ENCODE peak calls at places on chromosome 20, in five cellular contexts. P, B, R, F and N are unnamed samples.

GRCh38 chr20:51594206-51594998 is 51.9 kb upstream of the NFATC2 start:
- DNase-seq in P (no peak), B (no peak), R (no peak), F (no peak), N (no peak)

GRCh38 chr20:8454137-8454712 is 322.2 kb downstream of the PLCB1 start:
- DNase-seq in P (peak), B (peak), R (peak), F (no peak), N (peak)

GRCh38 chr20:10414982-10415650 is 18.9 kb downstream of the MKKS start:
- DNase-seq in P (peak), B (no peak), R (no peak), F (no peak), N (no peak)

GRCh38 chr20:1632228-1632577 is 12.4 kb upstream of the SIRPB1 start:
- DNase-seq in P (no peak), B (no peak), R (no peak), F (no peak), N (no peak)

GRCh38 chr20:60049601-60050000 is 91.4 kb downstream of the CDH26 start:
- DNase-seq in P (no peak), B (no peak), R (no peak), F (no peak), N (no peak)

GRCh38 chr20:25676164-25676809 is 20.4 kb downstream of the ZNF337 start:
- DNase-seq in P (peak), B (peak), R (no peak), F (no peak), N (no peak)

GRCh38 chr20:41734506-41734945 is 116.3 kb upstream of the CHD6 start:
- DNase-seq in P (peak), B (peak), R (no peak), F (peak), N (peak)

GRCh38 chr20:38075161-38075998 is 41.8 kb downstream of the RPRD1B start:
- DNase-seq in P (no peak), B (peak), R (no peak), F (no peak), N (no peak)

GRCh38 chr20:46709459-46710148 is at the start of gene SLC2A10:
- DNase-seq in P (no peak), B (peak), R (no peak), F (peak), N (peak)

GRCh38 chr20:46717818-46718541 is 8.5 kb downstream of the SLC2A10 start:
- DNase-seq in P (no peak), B (no peak), R (no peak), F (no peak), N (no peak)

GRCh38 chr20:58223358-58223941 is 5.0 kb downstream of the ANKRD60 start:
- DNase-seq in P (no peak), B (no peak), R (no peak), F (no peak), N (no peak)

GRCh38 chr20:20525756-20526155 is 157.9 kb downstream of the INSM1 start:
- DNase-seq in P (no peak), B (no peak), R (no peak), F (no peak), N (no peak)

GRCh38 chr20:19495905-19496703 is 262.0 kb upstream of the RIN2 start:
- DNase-seq in P (no peak), B (no peak), R (no peak), F (no peak), N (no peak)
- TF ChIP-seq SMC3 in P (no peak), B (no peak), R (no peak), F (no peak), N (no peak)

GRCh38 chr20:12241065-12241464 is 323.4 kb downstream of the BTBD3 start:
- DNase-seq in P (no peak), B (no peak), R (no peak), F (no peak), N (no peak)

GRCh38 chr20:12237772-12238171 is 320.1 kb downstream of the BTBD3 start:
- DNase-seq in P (no peak), B (no peak), R (no peak), F (no peak), N (no peak)

DNA sequence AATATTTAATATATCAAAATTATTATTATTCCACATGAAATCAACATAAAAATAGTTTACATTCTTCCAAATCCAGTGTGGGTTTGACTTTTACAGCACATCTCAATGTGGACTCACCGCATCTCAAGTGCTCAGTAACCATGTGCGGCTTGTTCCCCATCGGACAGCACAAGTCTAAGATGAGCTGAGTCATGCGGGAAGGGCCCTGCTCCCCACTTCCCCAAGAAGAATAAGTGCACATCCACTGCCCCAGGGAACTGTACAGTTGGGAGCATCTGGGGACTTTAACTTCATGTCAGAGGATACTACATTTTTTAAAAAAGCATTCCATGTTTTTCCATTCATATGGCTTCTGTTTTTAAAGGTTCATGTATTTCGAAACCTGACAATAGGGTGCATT is 325.6 kb downstream of the BTBD3 start:
- DNase-seq in P (no peak), B (no peak), R (no peak), F (no peak), N (no peak)
- TF ChIP-seq CHD2 in P (no peak), B (no peak), R (no peak), F (no peak), N (no peak)

GRCh38 chr20:57078101-57078500 is 188.3 kb downstream of the BMP7 start:
- DNase-seq in P (no peak), B (no peak), R (no peak), F (no peak), N (no peak)

GRCh38 chr20:57076202-57076651 is 190.2 kb downstream of the BMP7 start:
- DNase-seq in P (peak), B (peak), R (no peak), F (no peak), N (no peak)

GRCh38 chr20:57079016-57080005 is 187.1 kb downstream of the BMP7 start:
- DNase-seq in P (no peak), B (no peak), R (no peak), F (no peak), N (no peak)

GRCh38 chr20:57075181-57075580 is 191.3 kb downstream of the BMP7 start:
- DNase-seq in P (no peak), B (no peak), R (no peak), F (no peak), N (no peak)

GRCh38 chr20:57076951-57077350 is 189.5 kb downstream of the BMP7 start:
- DNase-seq in P (no peak), B (no peak), R (no peak), F (no peak), N (no peak)
- TF ChIP-seq EP300 in P (no peak), B (no peak), R (no peak), F (no peak), N (no peak)

DNA sequence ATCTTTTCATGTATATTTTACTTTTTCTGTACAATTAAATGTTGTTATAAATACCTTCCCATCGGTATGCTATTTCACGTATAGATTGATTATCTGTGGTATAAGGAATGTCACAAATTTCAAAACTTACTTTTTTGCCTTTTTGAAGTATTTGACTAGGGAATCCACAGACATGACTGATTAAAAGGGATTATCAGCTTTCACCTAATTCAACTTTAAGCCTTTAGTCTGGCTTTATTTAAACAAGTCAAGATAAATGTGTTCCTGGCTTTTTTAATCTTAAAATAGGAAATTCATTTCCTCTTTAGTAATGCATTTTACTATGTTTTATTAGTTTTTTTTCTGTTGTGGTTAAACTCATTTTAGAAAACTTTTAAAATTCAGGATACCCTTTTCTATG is 160.0 kb downstream of the MACROD2 start:
- DNase-seq in P (no peak), B (no peak), R (no peak), F (no peak), N (no peak)
- TF ChIP-seq SMC3 in P (no peak), B (no peak), R (no peak), F (no peak), N (no peak)

DNA sequence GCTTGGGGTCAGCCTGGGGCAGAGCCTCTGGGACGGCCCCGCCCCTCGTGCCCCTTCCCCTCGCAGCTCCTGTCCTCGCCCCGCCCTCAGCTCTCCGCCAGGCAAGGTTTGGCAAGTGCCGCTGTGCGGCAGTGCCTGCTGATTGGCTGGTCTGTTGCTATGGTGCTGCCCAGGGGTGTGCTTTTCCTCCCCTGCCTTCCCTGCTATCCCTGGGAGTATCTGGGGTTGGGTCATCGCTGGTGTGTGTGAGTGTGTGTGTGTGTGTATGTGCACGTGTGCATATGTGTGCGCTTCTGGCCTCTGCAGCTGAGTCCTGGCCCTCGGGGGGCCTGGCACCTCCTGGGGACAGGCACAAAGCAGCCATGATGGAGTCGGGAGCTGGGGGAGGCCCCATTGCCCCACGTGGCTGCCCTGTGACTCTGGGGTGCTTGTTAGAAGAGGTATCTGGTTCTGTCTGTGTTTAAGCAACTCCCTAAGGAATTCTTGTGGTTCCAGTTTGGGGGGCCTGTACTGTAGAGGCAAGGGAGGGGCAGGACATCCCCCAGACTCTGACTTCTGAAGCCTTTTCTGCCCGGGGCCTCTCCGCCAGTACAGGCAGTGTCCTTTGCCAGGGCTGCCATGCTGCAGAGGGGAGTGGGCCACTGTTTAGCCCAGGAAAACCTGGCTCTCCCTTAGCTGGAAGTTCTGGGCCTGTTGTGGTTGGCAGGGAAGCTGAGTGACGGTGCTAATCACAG is 6.9 kb downstream of the RTEL1 start:
- DNase-seq in P (no peak), B (no peak), R (no peak), F (no peak), N (peak)
- TF ChIP-seq CHD2 in P (no peak), B (no peak), R (no peak), F (no peak), N (no peak)

DNA sequence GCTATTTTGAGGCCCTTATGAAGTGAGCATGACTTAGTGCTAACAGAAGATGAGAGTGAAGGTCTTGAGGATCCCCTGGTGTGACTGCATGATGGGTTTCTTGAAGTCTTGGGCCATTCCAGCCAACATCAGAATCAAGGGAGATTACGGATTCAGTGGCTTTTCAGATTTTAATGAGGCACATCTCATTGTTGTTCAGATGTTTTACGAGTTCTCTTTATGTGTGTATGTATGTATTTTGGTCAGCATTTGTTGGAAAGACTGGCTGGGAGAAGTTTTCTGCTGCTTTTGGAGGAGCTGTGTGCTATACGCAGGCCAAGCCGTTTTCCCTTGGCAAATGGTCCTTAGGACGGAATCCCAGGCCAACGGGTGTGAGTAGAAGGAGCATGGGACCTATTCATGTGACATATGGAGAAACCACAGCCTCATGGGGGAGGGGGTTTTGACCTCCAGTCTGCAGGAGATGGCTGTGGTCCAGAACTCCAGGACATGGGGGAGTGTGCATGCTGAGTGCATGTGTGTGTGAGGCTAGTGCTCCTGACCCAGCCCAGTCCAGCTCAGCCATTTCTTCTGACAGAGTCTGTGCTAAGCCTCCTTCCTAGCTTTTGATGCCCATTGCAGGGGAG is 35.3 kb downstream of the CHMP4B start:
- DNase-seq in P (no peak), B (no peak), R (no peak), F (peak), N (no peak)
- TF ChIP-seq EP300 in P (no peak), B (no peak), R (no peak), F (no peak), N (no peak)

DNA sequence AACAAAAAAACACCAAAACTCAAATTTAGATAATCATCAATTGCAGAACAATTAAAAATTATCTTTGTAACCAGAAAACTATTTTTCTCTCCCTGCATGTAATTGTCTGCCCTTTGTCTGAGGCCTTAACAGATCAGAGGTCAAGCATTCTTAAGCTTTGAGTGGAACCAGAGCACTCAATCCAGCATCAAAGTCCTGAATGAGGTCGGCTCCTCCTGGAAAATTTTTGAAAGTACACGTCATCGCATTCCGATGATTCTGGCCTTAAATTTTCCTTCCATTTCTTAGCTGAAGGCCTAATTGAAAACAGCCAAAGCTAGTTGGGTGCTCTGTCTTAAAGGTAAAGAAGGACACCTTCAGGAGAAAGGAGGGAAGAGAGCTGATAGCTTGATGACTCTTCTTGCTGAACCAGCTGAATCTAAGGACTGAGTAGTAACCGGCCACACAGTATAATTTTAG is 510.2 kb upstream of the SULF2 start:
- DNase-seq in P (peak), B (peak), R (no peak), F (no peak), N (no peak)
- TF ChIP-seq SMC3 in P (peak), B (peak), R (no peak), F (no peak), N (peak)